ENCODE peak calls at places on chromosomes 16 and 17, in ten cellular contexts. Q is esophagus squamous epithelium; K is stimulated activated CD8-positive, alpha-beta memory T cell treated with anti-CD3 and anti-CD28 coated beads, Interleukin-4, amount 100 ng/mL, for 1 hour; N is activated gamma-delta T cell treated with anti-CD3 and anti-CD28 coated beads, Interleukin-2, amount 50 U/mL, for 16 hours; R is stimulated activated CD4-positive, alpha-beta T cell treated with anti-CD3 and anti-CD28 coated beads, Interleukin-4, amount 100 ng/mL, for 4 hours; J is EH; M is heart left ventricle; I is body of pancreas; V is H1; G is IMR-90. L is an unnamed sample.

GRCh38 chr16:72876221-72876620 is 171.7 kb downstream of the ZFHX3 start:
- DNase-seq in N (no peak), M (peak), R (no peak), G (peak), Q (no peak), V (no peak), K (no peak), J (peak), I (peak), L (peak)

GRCh38 chr17:79325707-79326106 is 251.1 kb downstream of the ENGASE start:
- DNase-seq in M (no peak), Q (no peak), G (no peak), N (no peak), I (no peak), J (peak), V (peak), R (no peak), K (no peak), L (peak)

GRCh38 chr17:13538841-13539411 is 62.8 kb downstream of the HS3ST3A1 start:
- DNase-seq in I (no peak), M (no peak), J (peak), K (no peak), N (no peak), G (no peak), V (no peak), R (no peak), Q (no peak), L (peak)

GRCh38 chr16:50742521-50743150 is 750 bp downstream of the CYLD start:
- DNase-seq in R (peak), Q (no peak), M (no peak), V (peak), I (peak), G (peak), N (peak), J (peak), K (no peak), L (peak)

GRCh38 chr17:50817142-50817751 is 18.1 kb upstream of the WFIKKN2 start:
- DNase-seq in R (peak), G (no peak), N (peak), M (peak), V (peak), J (peak), K (no peak), I (peak), Q (no peak), L (no peak)

GRCh38 chr17:54864636-54865420 is 35.8 kb upstream of the TOM1L1 start:
- DNase-seq in Q (no peak), N (no peak), G (no peak), M (no peak), V (no peak), I (peak), J (no peak), K (no peak), R (no peak), L (no peak)

GRCh38 chr16:79815049-79815448 is 214.5 kb upstream of the MAF start:
- DNase-seq in I (no peak), M (no peak), V (no peak), G (no peak), J (no peak), N (no peak), K (no peak), R (no peak), Q (no peak), L (no peak)

GRCh38 chr16:67430504-67431076 is 331 bp upstream of the HSD11B2 start:
- DNase-seq in J (no peak), N (no peak), R (peak), I (no peak), G (no peak), M (no peak), K (no peak), V (peak), Q (no peak), L (peak)

GRCh38 chr17:4583796-4584124 is 569 bp upstream of the SMTNL2 start:
- DNase-seq in I (no peak), K (no peak), J (peak), V (peak), G (no peak), R (no peak), N (no peak), M (peak), Q (no peak), L (peak)

GRCh38 chr16:14309001-14309886 is 238.1 kb downstream of the MRTFB start:
- DNase-seq in V (no peak), G (peak), Q (no peak), N (no peak), M (no peak), R (peak), I (peak), J (peak), K (no peak), L (no peak)

GRCh38 chr17:8175795-8176196 is 384 bp downstream of the TMEM107 start:
- DNase-seq in Q (no peak), G (no peak), K (no peak), J (peak), N (no peak), V (no peak), M (no peak), I (no peak), R (no peak), L (no peak)

GRCh38 chr17:28328325-28328724 is 6.9 kb downstream of the IFT20 start:
- DNase-seq in V (no peak), G (peak), R (no peak), Q (no peak), J (peak), I (no peak), K (no peak), N (no peak), M (no peak), L (no peak)

GRCh38 chr16:66427871-66428681 is 981 bp downstream of the BEAN1 start:
- DNase-seq in R (no peak), K (no peak), V (peak), J (peak), M (no peak), G (no peak), Q (no peak), I (no peak), N (no peak), L (peak)

GRCh38 chr17:41812176-41813038 is at the start of gene FKBP10:
- DNase-seq in I (peak), N (peak), K (peak), J (peak), V (peak), R (peak), G (peak), Q (no peak), M (peak), L (peak)

GRCh38 chr17:63914471-63914870 is 3.4 kb upstream of the CSHL1 start:
- DNase-seq in R (no peak), K (no peak), V (no peak), Q (no peak), N (no peak), I (no peak), M (no peak), G (no peak), J (no peak), L (no peak)

GRCh38 chr16:70750893-70751467 is 50.0 kb downstream of the VAC14 start:
- DNase-seq in R (no peak), G (peak), Q (no peak), K (no peak), J (peak), V (no peak), I (peak), M (peak), N (no peak), L (peak)

GRCh38 chr16:15770512-15770911 is 86.3 kb downstream of the MYH11 start:
- DNase-seq in J (peak), I (no peak), G (peak), N (no peak), Q (no peak), K (no peak), R (no peak), V (no peak), M (no peak), L (peak)

GRCh38 chr16:52713740-52714139 is 166.8 kb upstream of the TOX3 start:
- DNase-seq in V (no peak), G (no peak), K (no peak), J (no peak), I (no peak), R (no peak), Q (no peak), N (no peak), M (no peak), L (no peak)

GRCh38 chr16:85916141-85916890 is 17.4 kb downstream of the IRF8 start:
- DNase-seq in K (no peak), N (no peak), G (no peak), R (no peak), J (no peak), I (peak), M (peak), V (no peak), Q (no peak), L (no peak)

GRCh38 chr17:67578058-67578457 is 139.7 kb upstream of the NOL11 start:
- DNase-seq in R (no peak), J (no peak), Q (no peak), I (no peak), N (no peak), M (no peak), G (no peak), K (no peak), V (no peak), L (no peak)

GRCh38 chr16:80174416-80174815 is 366.4 kb upstream of the DYNLRB2 start:
- DNase-seq in I (no peak), R (no peak), M (no peak), J (peak), Q (no peak), V (no peak), G (peak), K (no peak), N (no peak), L (peak)

GRCh38 chr17:5619088-5619740 is 34.9 kb upstream of the NLRP1 start:
- DNase-seq in R (no peak), K (no peak), Q (no peak), J (no peak), V (no peak), I (no peak), M (no peak), N (no peak), G (no peak), L (no peak)

GRCh38 chr17:61284174-61284573 is 115.5 kb upstream of the TBX2 start:
- DNase-seq in G (peak), Q (no peak), V (no peak), R (no peak), M (no peak), N (no peak), I (no peak), J (peak), K (no peak), L (peak)